ENCODE peak calls at places on chromosome 10, in six cellular contexts. Q is stimulated activated CD8-positive, alpha-beta memory T cell treated with anti-CD3 and anti-CD28 coated beads, Interleukin-2, amount 100 ng/mL, for 1 hour; E is NCI-H1417; F is psoas muscle; O is osteocyte; G is HTR-8/SVneo. U is an unnamed sample.
A peak's percentile ranks its signal among the peaks of the same experiment; 100 is the strongest.

GRCh38 chr10:1522237-1522636 is 215.1 kb downstream of the ADARB2 start:
- DNase-seq in F (no peak), Q (no peak), G (no peak), O (no peak), E (no peak), U (no peak)

GRCh38 chr10:29746080-29746797 is 111.5 kb upstream of the SVIL start:
- DNase-seq in G (no peak), O (peak; percentile 27), E (no peak), F (no peak), Q (no peak), U (no peak)

GRCh38 chr10:75395955-75396860 is 5.4 kb downstream of the ZNF503 start:
- DNase-seq in Q (no peak), O (no peak), G (no peak), F (peak; percentile 39), E (no peak), U (peak; percentile 74)

GRCh38 chr10:132541601-132542011 is 4.0 kb downstream of the INPP5A start:
- DNase-seq in F (no peak), Q (no peak), O (no peak), E (peak; percentile 47), G (no peak), U (no peak)

GRCh38 chr10:104307576-104308438 is 30.5 kb downstream of the ITPRIP start:
- DNase-seq in Q (no peak), G (no peak), O (no peak), E (no peak), F (no peak), U (peak; percentile 9)

GRCh38 chr10:72353963-72354355 is 760 bp downstream of the DNAJB12 start:
- DNase-seq in F (peak; percentile 43), E (peak; percentile 46), G (no peak), Q (no peak), O (no peak), U (no peak)

GRCh38 chr10:86779267-86780017 is 23.0 kb downstream of the BMPR1A start:
- DNase-seq in O (no peak), F (no peak), E (no peak), G (no peak), Q (no peak), U (no peak)

GRCh38 chr10:86798636-86799035 is 42.2 kb downstream of the BMPR1A start:
- DNase-seq in O (no peak), Q (no peak), G (no peak), E (peak; percentile 3), F (no peak), U (no peak)

GRCh38 chr10:132375116-132375794 is 21.7 kb upstream of the PWWP2B start:
- DNase-seq in E (no peak), O (no peak), G (no peak), Q (no peak), F (peak; percentile 3), U (no peak)

GRCh38 chr10:98196985-98197384 is 62.5 kb downstream of the R3HCC1L start:
- DNase-seq in G (no peak), Q (no peak), E (no peak), F (no peak), O (no peak), U (no peak)

GRCh38 chr10:93804200-93804599 is 46.5 kb downstream of the LGI1 start:
- DNase-seq in F (no peak), Q (no peak), G (no peak), O (no peak), E (no peak), U (no peak)

GRCh38 chr10:7027913-7028808 is 382.7 kb downstream of the SFMBT2 start:
- DNase-seq in E (no peak), Q (no peak), G (peak; percentile 21), O (no peak), F (no peak), U (no peak)

GRCh38 chr10:63521389-63522128 is at the start of gene REEP3:
- DNase-seq in O (peak; percentile 88), E (peak; percentile 77), F (peak; percentile 76), G (peak; percentile 48), Q (peak; percentile 27), U (peak; percentile 91)

GRCh38 chr10:132691711-132692153 is 94.2 kb downstream of the NKX6-2 start:
- DNase-seq in F (peak; percentile 6), G (no peak), O (no peak), E (no peak), Q (no peak), U (no peak)

GRCh38 chr10:63346015-63346441 is 119.7 kb downstream of the JMJD1C start:
- DNase-seq in G (peak; percentile 5), O (no peak), E (no peak), Q (no peak), F (no peak), U (no peak)

GRCh38 chr10:34808789-34809745 is 6.0 kb downstream of the PARD3 start:
- DNase-seq in Q (no peak), G (no peak), E (peak; percentile 56), O (no peak), F (no peak), U (peak; percentile 64)

GRCh38 chr10:114283535-114283934 is 44.5 kb downstream of the VWA2 start:
- DNase-seq in Q (no peak), F (no peak), O (no peak), E (no peak), G (no peak), U (no peak)

GRCh38 chr10:59332581-59332980 is 29.8 kb downstream of the FAM13C start:
- DNase-seq in F (no peak), Q (no peak), G (no peak), E (no peak), O (no peak), U (no peak)

GRCh38 chr10:42959833-42960232 is 117.0 kb upstream of the RET start:
- DNase-seq in Q (no peak), F (no peak), O (no peak), E (no peak), G (no peak), U (no peak)

GRCh38 chr10:84540617-84541288 is 212.4 kb downstream of the CCSER2 start:
- DNase-seq in G (peak; percentile 32), Q (peak; percentile 50), F (peak; percentile 58), O (peak; percentile 92), E (peak; percentile 65), U (peak; percentile 90)

GRCh38 chr10:73601486-73601921 is 10.4 kb upstream of the USP54 start:
- DNase-seq in G (no peak), Q (no peak), E (peak; percentile 51), O (no peak), F (no peak), U (peak; percentile 4)